ENCODE peak calls at places on chromosomes 4 and X, in eight cellular contexts. P is C1 segment of cervical spinal cord, G is A673, D is left ventricle myocardium superior, X is neuronal stem cell, S is GM13976, R is pulmonary artery endothelial cell, E is psoas muscle. A is an unnamed sample.

GRCh38 chr4:3341760-3342159 is 48.9 kb downstream of the RGS12 start:
- DNase-seq in G (peak), P (no peak), S (no peak), X (no peak), D (no peak), R (no peak), E (no peak), A (no peak)

GRCh38 chr4:66842401-66842800 is 702.9 kb downstream of the CENPC start:
- DNase-seq in E (no peak), D (no peak), X (no peak), P (no peak), S (no peak), R (no peak), G (peak), A (no peak)

GRCh38 chrX:43813898-43814297 is 68.4 kb downstream of the MAOB start:
- DNase-seq in R (no peak), E (no peak), D (no peak), X (peak), G (peak), P (peak), S (no peak), A (peak)

GRCh38 chr4:83118869-83119268 is 4.3 kb upstream of the PLAC8 start:
- DNase-seq in D (no peak), E (no peak), R (no peak), P (no peak), S (no peak), G (no peak), X (no peak), A (no peak)

GRCh38 chrX:103624111-103624510 is 4.7 kb upstream of the TCEAL1 start:
- DNase-seq in X (no peak), R (no peak), D (no peak), G (no peak), P (no peak), E (no peak), S (no peak), A (no peak)

GRCh38 chrX:68989865-68990606 is 161.2 kb downstream of the EFNB1 start:
- DNase-seq in X (peak), S (peak), D (peak), R (peak), P (no peak), G (no peak), E (no peak), A (peak)

GRCh38 chr4:14234330-14234729 is 606.8 kb upstream of the BOD1L1 start:
- DNase-seq in G (no peak), X (no peak), R (no peak), D (no peak), S (no peak), E (no peak), P (no peak), A (no peak)

GRCh38 chr4:21887481-21887880 is 61.1 kb downstream of the KCNIP4 start:
- DNase-seq in S (no peak), D (no peak), X (no peak), R (no peak), E (no peak), P (no peak), G (no peak), A (no peak)

GRCh38 chr4:156238171-156238570 is 284.5 kb upstream of the CTSO start:
- DNase-seq in P (no peak), E (no peak), S (no peak), G (no peak), D (no peak), R (no peak), X (no peak), A (no peak)

GRCh38 chr4:41709844-41710481 is 38.6 kb downstream of the PHOX2B start:
- DNase-seq in D (no peak), E (no peak), S (no peak), G (peak), X (no peak), R (no peak), P (no peak), A (no peak)

GRCh38 chr4:151935411-151935810 is 174.6 kb upstream of the GATB start:
- DNase-seq in E (no peak), X (no peak), G (no peak), S (no peak), D (no peak), R (no peak), P (no peak), A (no peak)

GRCh38 chr4:54663181-54663580 is 5.4 kb downstream of the KIT start:
- DNase-seq in R (no peak), S (no peak), P (no peak), D (no peak), G (peak), X (no peak), E (no peak), A (no peak)

GRCh38 chr4:113564493-113564892 is 197.0 kb downstream of the CAMK2D start:
- DNase-seq in D (no peak), X (no peak), R (no peak), G (no peak), E (no peak), P (no peak), S (no peak), A (no peak)

GRCh38 chr4:137641554-137641953 is 109.3 kb upstream of the PCDH18 start:
- DNase-seq in D (no peak), X (no peak), R (no peak), S (no peak), P (no peak), E (no peak), G (no peak), A (no peak)

GRCh38 chr4:165584916-165585315 is 206.1 kb downstream of the CPE start:
- DNase-seq in D (no peak), R (no peak), X (no peak), S (no peak), E (no peak), P (no peak), G (no peak), A (no peak)

GRCh38 chrX:38699116-38699515 is 102.1 kb upstream of the MID1IP1 start:
- DNase-seq in X (no peak), G (peak), S (no peak), E (no peak), P (no peak), D (no peak), R (no peak), A (no peak)

GRCh38 chr4:47483722-47484121 is 1.4 kb upstream of the ATP10D start:
- DNase-seq in D (no peak), E (no peak), P (no peak), R (no peak), X (no peak), G (no peak), S (no peak), A (no peak)

GRCh38 chr4:80035336-80035735 is 37.7 kb downstream of the ANTXR2 start:
- DNase-seq in G (no peak), D (no peak), X (no peak), R (peak), S (no peak), P (no peak), E (no peak), A (no peak)

GRCh38 chr4:144090744-144091143 is 49.8 kb downstream of the GYPA start:
- DNase-seq in R (no peak), X (no peak), D (no peak), S (no peak), E (no peak), G (no peak), P (no peak), A (no peak)